ENCODE peak calls at places on chromosomes 5 and 9, in five cellular contexts. D is CD8-positive, alpha-beta T cell; C is mucosa of descending colon; G is nephron progenitor cell; K is RWPE1. A is an unnamed sample.

GRCh38 chr5:14263700-14264099 is 120.6 kb downstream of the TRIO start:
- DNase-seq in G (no peak), D (no peak), C (no peak), K (peak), A (no peak)

GRCh38 chr5:44046581-44047327 is 342.5 kb downstream of the FGF10 start:
- DNase-seq in D (no peak), C (no peak), K (peak), G (no peak), A (no peak)

GRCh38 chr5:25862276-25862675 is 1176.1 kb downstream of the CDH9 start:
- DNase-seq in D (no peak), G (no peak), C (no peak), K (no peak), A (no peak)

GRCh38 chr5:88929385-88929784 is 46.4 kb upstream of the MEF2C start:
- DNase-seq in C (no peak), K (no peak), G (no peak), D (no peak), A (no peak)

GRCh38 chr5:110386782-110387181 is 339.7 kb downstream of the TMEM232 start:
- DNase-seq in C (no peak), G (no peak), D (no peak), K (no peak), A (no peak)

GRCh38 chr5:57171818-57172465 is 1.9 kb upstream of the GPBP1 start:
- DNase-seq in G (no peak), D (no peak), K (peak), C (peak), A (no peak)

GRCh38 chr9:99411479-99412100 is 189.5 kb downstream of the SEC61B start:
- DNase-seq in C (no peak), G (no peak), K (no peak), D (no peak), A (no peak)

GRCh38 chr5:108590799-108591198 is 156.9 kb upstream of the FER start:
- DNase-seq in D (no peak), G (no peak), K (no peak), C (no peak), A (no peak)

GRCh38 chr5:147930759-147931158 is 24.4 kb upstream of the C5orf46 start:
- DNase-seq in C (no peak), K (no peak), D (no peak), G (no peak), A (no peak)

GRCh38 chr5:168327451-168327850 is 36.0 kb downstream of the WWC1 start:
- DNase-seq in D (no peak), C (no peak), K (no peak), G (no peak), A (no peak)

GRCh38 chr9:126000256-126000655 is 253.1 kb downstream of the PBX3 start:
- DNase-seq in D (no peak), K (no peak), C (no peak), G (no peak), A (no peak)

GRCh38 chr9:121098567-121099198 is 23.9 kb downstream of the CNTRL start:
- DNase-seq in K (no peak), G (no peak), C (no peak), D (no peak), A (no peak)

GRCh38 chr5:119166026-119166425 is 95.1 kb downstream of the DMXL1 start:
- DNase-seq in K (no peak), C (no peak), D (no peak), G (no peak), A (no peak)

GRCh38 chr9:110583237-110583636 is 3.7 kb upstream of the SVEP1 start:
- DNase-seq in G (no peak), C (no peak), K (no peak), D (no peak), A (no peak)

GRCh38 chr9:120043448-120043847 is 536.5 kb downstream of the CDK5RAP2 start:
- DNase-seq in C (no peak), K (no peak), G (no peak), D (no peak), A (no peak)

GRCh38 chr9:110599468-110599867 is 19.9 kb upstream of the SVEP1 start:
- DNase-seq in C (no peak), D (no peak), G (no peak), K (no peak), A (no peak)

GRCh38 chr5:11903121-11903613 is 1.1 kb downstream of the CTNND2 start:
- DNase-seq in G (peak), C (no peak), K (no peak), D (no peak), A (no peak)

GRCh38 chr9:90547896-90548295 is 94.7 kb downstream of the DIRAS2 start:
- DNase-seq in D (no peak), G (no peak), K (no peak), C (no peak), A (no peak)

GRCh38 chr5:14895301-14895700 is 23.7 kb upstream of the ANKH start:
- DNase-seq in D (no peak), C (peak), G (no peak), K (no peak), A (no peak)

DNA sequence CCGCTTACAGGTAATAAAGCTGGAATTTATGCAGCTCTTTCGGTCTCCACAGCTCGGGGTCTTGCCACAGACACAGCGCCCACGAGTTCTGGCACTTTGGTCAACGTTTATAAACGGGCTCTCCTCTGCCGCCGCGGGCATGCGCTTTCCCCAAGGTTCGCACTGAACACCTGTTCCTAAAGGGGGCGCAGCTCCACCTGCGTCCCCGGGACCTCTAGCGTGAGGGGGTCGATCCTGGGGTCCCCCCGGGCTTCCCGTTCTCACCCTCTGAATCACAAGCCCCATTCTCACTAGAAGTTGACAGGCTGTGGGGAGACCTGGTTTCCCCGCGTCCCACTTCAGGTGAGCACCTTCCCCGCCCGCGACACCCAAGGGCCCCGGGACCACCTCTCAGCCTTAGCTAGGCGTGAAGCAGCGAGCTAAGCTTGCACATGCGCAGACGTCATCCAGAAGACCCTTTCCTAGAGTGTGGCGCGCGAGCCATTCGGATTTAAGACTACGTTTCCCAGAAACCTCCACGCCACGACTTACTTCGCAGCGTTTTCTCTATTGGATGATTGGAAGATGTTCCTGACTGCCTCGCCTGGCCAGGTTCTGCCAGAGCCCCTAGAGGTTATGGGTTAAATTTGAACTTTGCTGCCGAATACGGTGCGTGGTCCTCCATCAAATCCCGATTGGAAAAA is 21.3 kb upstream of the ZNF782 start:
- DNase-seq in C (peak), K (peak), G (peak), D (no peak), A (no peak)
- TF ChIP-seq CTCF in C (no peak), K (peak), G (peak), D (no peak), A (no peak)

GRCh38 chr9:36987891-36988290 is 46.2 kb downstream of the PAX5 start:
- DNase-seq in D (no peak), G (no peak), C (no peak), K (peak), A (no peak)

GRCh38 chr9:36992501-36993316 is 41.4 kb downstream of the PAX5 start:
- DNase-seq in D (no peak), K (no peak), G (no peak), C (no peak), A (no peak)

GRCh38 chr9:36988848-36989247 is 45.2 kb downstream of the PAX5 start:
- DNase-seq in D (no peak), K (no peak), G (no peak), C (peak), A (no peak)

GRCh38 chr9:36993933-36994764 is 39.9 kb downstream of the PAX5 start:
- DNase-seq in C (peak), K (no peak), D (no peak), G (no peak), A (no peak)

GRCh38 chr9:36991516-36992134 is 42.4 kb downstream of the PAX5 start:
- DNase-seq in K (peak), C (peak), D (no peak), G (peak), A (no peak)
- TF ChIP-seq CTCF in K (peak), C (peak), D (no peak), G (peak), A (no peak)

DNA sequence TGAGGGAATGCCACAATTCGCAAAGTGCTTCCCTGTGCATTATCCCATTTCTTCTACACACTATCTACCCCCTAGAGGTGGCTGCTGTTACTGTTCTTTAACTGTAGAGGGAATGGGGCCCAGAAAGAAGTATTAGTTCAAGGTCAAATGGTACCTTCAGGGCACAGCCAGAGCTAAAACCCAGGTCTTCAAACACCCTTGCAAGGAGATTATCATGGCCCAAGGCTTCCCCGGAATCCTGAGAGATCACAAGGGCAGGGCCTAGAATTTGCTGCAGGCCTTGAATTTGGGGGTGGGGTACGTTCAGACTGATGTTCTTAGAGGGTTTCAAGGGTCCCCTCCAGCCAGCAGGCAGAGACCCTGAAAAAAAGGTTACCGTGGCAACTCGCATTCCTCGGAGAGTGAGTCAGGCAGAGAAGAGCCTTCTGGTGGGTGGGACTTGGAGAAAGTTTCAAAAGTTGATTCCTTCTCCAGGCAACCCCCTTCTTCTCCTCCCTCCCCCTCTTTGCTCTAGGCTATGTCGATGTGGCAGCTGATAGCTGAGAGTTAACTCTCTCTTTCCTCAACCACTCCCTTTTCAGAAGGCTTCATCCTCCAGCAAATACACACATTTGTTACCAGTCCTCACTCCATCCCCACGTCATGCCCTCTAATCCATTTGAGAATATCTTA is 1.9 kb downstream of the SPARC start:
- DNase-seq in C (peak), K (peak), G (peak), D (no peak), A (no peak)
- TF ChIP-seq CTCF in C (no peak), K (no peak), G (peak), D (no peak), A (no peak)

GRCh38 chr5:45680950-45681349 is 15.2 kb downstream of the HCN1 start:
- DNase-seq in K (no peak), D (no peak), G (no peak), C (no peak), A (no peak)
- TF ChIP-seq CTCF in K (no peak), D (no peak), G (no peak), C (no peak), A (no peak)

DNA sequence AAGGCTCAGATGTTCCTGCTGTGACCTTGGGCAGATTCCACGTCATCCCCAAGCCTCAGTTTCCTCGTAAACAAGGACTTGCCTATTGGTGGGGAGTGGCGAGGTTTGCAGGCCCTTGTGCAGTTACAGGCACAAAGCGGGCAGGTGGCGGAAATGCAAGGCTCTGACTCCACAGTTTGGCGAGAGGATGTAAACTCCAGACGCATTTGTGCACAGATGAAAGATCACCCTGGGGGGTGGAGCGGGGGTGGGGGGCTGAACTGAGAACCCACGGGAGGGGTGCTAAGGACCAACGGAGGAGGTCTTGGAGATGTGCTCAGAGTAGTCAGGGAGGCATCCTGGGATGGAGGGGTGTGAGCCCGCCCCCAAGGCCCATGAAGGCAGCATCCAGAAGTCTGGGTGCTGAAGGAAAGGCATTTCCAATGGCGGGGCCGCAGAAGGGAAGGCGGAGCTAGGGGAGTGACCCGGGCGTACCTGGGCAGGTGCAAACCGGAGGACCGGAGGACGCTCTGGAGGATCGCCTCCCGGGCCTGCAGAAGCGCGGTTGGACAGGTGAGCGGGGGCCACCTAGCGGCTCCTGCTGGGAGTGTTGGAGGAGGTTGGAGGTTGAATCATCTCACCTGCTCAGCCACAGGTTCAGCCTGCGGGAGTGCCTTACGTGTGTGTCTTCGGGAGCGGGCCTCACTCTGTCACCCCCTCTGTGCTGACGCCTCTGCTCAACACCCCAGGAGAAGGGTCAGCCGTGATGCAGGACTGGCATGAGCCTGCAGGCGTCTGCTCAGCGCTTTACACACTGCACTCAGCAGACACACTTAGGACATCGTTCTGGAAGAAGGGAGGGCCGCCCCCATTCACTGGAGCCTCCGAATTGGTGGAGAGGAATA is 1.9 kb upstream of the FIBCD1 start:
- DNase-seq in G (peak), D (peak), C (peak), K (peak), A (peak)
- TF ChIP-seq CTCF in G (peak), D (peak), C (peak), K (peak), A (peak)

GRCh38 chr5:66206465-66206864 is 62.4 kb downstream of the SREK1 start:
- DNase-seq in D (no peak), C (peak), K (no peak), G (no peak), A (no peak)

GRCh38 chr5:66207800-66208561 is 63.9 kb downstream of the SREK1 start:
- DNase-seq in K (peak), D (no peak), G (no peak), C (no peak), A (no peak)

GRCh38 chr5:66213533-66213932 is 69.4 kb downstream of the SREK1 start:
- DNase-seq in C (no peak), G (no peak), D (no peak), K (no peak), A (no peak)

GRCh38 chr5:66209794-66210193 is 65.7 kb downstream of the SREK1 start:
- DNase-seq in C (no peak), K (no peak), G (no peak), D (no peak), A (no peak)

GRCh38 chr5:66209350-66209749 is 65.2 kb downstream of the SREK1 start:
- DNase-seq in K (peak), C (no peak), G (no peak), D (no peak), A (no peak)
- TF ChIP-seq CTCF in K (no peak), C (no peak), G (no peak), D (no peak), A (no peak)

DNA sequence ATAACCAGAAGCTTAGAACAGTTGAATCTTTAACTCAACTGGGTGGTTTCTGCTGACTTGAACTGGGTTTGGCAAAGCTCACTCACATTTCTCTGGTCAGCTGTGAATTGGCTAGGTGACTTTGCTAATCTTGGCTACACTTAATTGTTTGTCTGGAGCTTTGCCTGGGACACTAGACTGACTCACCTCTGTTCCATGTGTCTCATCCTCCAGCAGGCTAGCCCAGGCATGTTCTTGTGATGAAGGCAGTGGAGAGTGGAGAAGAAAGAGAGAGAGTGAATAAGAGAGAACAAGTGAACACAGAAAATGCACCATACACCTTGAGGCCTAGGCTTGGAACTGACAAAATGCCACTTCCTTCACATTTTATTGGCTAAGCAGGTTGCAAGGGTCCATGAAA is 32.6 kb downstream of the SPATA31D1 start:
- DNase-seq in K (peak), G (no peak), D (no peak), C (no peak), A (no peak)
- TF ChIP-seq CTCF in K (no peak), G (no peak), D (no peak), C (no peak), A (no peak)

GRCh38 chr9:127822108-127822507 is 19.4 kb downstream of the FPGS start:
- DNase-seq in D (no peak), C (no peak), K (no peak), G (no peak), A (no peak)

GRCh38 chr9:127826253-127826913 is 23.7 kb downstream of the FPGS start:
- DNase-seq in K (no peak), C (no peak), D (no peak), G (no peak), A (no peak)

GRCh38 chr9:127828262-127829031 is 25.8 kb downstream of the FPGS start:
- DNase-seq in D (no peak), C (peak), K (peak), G (peak), A (no peak)

GRCh38 chr9:127829205-127829935 is 25.1 kb downstream of the ENG start:
- DNase-seq in K (no peak), C (no peak), G (no peak), D (no peak), A (no peak)

DNA sequence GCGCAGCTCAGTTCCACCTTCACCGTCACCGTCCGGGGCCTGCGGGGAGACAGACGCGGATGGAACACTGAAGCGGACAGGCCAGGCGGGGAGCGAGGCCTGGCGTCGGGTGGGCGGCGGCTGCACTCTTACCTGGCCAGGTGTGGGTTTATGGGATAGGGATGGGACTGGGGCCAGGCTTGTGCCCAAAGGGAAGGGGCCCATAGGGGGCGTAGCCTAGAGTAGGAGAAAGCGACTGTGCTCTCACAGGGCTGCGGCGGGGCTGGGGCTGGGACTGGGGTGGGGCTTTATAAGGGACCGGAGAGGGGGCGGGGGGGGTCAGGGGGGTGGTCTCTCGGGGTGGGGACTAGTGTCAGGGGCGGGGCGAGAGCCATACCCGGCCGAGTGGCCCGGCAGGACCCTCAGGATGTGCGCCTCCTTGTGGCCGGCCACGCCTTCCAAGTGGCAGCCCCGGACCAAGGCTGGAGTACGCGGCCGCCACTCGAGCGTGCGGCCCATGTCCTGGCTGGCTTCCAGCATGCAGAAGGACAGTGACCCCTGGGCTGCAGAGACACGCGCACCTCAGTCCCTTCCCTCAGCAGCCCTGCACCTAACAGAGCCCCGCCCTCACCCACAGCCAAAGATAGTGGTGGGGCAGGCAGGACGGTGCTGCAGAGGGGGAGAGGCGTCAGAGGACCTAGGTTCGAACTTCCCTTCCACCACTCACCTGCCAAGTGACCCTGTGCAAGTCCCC is 22.8 kb downstream of the FPGS start:
- DNase-seq in K (no peak), C (peak), G (peak), D (no peak), A (no peak)
- TF ChIP-seq CTCF in K (no peak), C (peak), G (peak), D (no peak), A (no peak)

A was measured in natural killer cell.